ENCODE peak calls at places on chromosomes 7 and 10, in six cellular contexts. S is tibial artery, K is GM23338, B is lower lobe of right lung, L is cardiac muscle cell, A is foreskin fibroblast. I is an unnamed sample.

GRCh38 chr10:115653473-115653872 is 560.3 kb downstream of the ATRNL1 start:
- DNase-seq in B (no peak), L (no peak), K (no peak), A (no peak), S (no peak), I (no peak)

GRCh38 chr7:151251926-151252835 is 3.7 kb upstream of the SMARCD3 start:
- DNase-seq in K (peak), L (peak), A (peak), B (peak), S (peak), I (peak)

GRCh38 chr7:1703475-1704325 is 33.6 kb downstream of the ELFN1 start:
- DNase-seq in A (no peak), L (no peak), K (peak), B (peak), S (no peak), I (no peak)

GRCh38 chr7:134630890-134631289 is 15.8 kb upstream of the BPGM start:
- DNase-seq in K (no peak), S (no peak), B (no peak), A (no peak), L (no peak), I (no peak)

GRCh38 chr10:114441107-114441506 is 36.8 kb upstream of the AFAP1L2 start:
- DNase-seq in S (no peak), L (no peak), K (no peak), B (no peak), A (no peak), I (no peak)

GRCh38 chr10:102546606-102547310 is 43.0 kb downstream of the SUFU start:
- DNase-seq in K (no peak), S (no peak), A (peak), L (peak), B (no peak), I (peak)

GRCh38 chr7:83550100-83550499 is 98.8 kb downstream of the SEMA3E start:
- DNase-seq in B (no peak), A (peak), K (no peak), S (no peak), L (peak), I (peak)

GRCh38 chr10:73894245-73894971 is 16.5 kb upstream of the PLAU start:
- DNase-seq in L (peak), S (no peak), B (no peak), A (peak), K (no peak), I (no peak)

GRCh38 chr10:33252794-33253203 is 81.7 kb downstream of the NRP1 start:
- DNase-seq in S (no peak), L (peak), K (no peak), B (no peak), A (peak), I (no peak)

GRCh38 chr7:33590902-33591301 is 314.4 kb upstream of the BMPER start:
- DNase-seq in B (no peak), L (peak), S (no peak), A (peak), K (no peak), I (no peak)

DNA sequence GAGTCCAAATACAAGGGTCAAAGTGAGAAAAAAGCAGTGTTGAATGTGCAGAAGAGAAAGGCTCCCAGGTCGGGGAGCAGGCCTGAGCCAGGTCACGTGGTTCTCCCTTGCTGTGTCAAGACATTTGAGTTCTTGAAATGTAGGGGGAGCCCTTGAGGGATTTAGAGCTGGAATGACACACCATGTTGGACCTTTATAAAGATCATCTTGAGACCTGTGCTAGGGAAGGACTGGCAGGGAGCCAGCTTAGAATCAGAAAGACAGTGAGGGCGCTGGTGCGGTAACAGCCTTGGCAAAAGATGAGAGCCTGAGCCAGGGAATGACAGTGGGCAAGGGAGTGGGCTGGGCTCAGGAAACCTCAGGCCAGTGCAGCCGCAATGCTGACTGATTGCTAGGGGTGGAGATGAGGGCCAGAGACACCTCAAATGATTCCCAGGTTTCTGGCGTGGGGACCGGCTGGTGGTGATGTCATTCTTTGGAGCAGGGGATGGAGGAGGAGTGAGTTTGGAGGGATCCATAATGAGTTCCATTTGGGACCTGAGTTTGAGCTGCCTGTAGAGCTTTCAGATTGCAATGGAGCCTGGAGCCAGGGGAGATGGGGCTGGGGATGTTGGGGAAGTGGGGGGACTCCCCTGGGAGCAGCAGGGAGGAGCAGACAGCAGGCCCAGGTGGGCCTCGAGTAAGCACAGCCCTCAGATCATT is 120.2 kb downstream of the PTPN20 start:
- DNase-seq in K (peak), S (no peak), B (no peak), A (peak), L (no peak), I (no peak)
- TF ChIP-seq CTCF in K (peak), S (no peak), B (no peak), A (no peak), L (peak), I (peak)

GRCh38 chr7:157379493-157379892 is 42.7 kb downstream of the DNAJB6 start:
- DNase-seq in S (no peak), K (no peak), A (no peak), B (no peak), L (no peak), I (no peak)

GRCh38 chr7:157380416-157380815 is 43.6 kb downstream of the DNAJB6 start:
- DNase-seq in S (no peak), A (no peak), K (no peak), L (no peak), B (no peak), I (no peak)

GRCh38 chr7:157386979-157387800 is 50.4 kb downstream of the DNAJB6 start:
- DNase-seq in A (peak), K (peak), S (peak), B (peak), L (peak), I (no peak)

GRCh38 chr7:157383868-157384267 is 47.1 kb downstream of the DNAJB6 start:
- DNase-seq in L (no peak), K (no peak), S (no peak), A (no peak), B (no peak), I (no peak)

DNA sequence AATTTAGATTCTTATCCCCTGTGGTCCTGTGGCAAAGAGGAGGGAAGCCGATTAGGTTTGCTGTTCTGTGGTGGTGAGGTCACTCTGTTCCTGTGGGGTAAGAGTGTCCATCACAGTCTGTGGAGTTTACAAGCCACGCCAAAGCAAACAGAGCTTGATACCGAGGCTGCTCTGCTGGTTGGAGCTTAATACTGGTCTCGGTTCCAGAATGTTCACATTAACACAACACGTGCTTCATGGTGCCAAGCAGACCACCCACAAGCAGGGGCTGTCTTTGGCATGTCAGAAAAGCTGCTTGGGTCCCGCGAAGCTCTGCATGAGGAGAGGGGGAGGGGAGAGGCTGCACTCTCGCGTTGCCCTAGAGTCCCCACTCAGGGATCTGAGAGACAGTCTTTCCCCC is 47.5 kb downstream of the DNAJB6 start:
- DNase-seq in L (peak), B (no peak), S (no peak), K (no peak), A (peak), I (no peak)
- TF ChIP-seq CTCF in L (no peak), B (no peak), S (no peak), K (no peak), A (no peak), I (no peak)

GRCh38 chr10:28845009-28845682 is 167.8 kb downstream of the BAMBI start:
- DNase-seq in B (no peak), K (no peak), S (no peak), L (peak), A (no peak), I (no peak)
- TF ChIP-seq CTCF in B (no peak), K (no peak), S (no peak), L (no peak), A (no peak), I (no peak)

GRCh38 chr10:77927343-77928256 is 1.0 kb upstream of the DLG5 start:
- DNase-seq in L (no peak), A (peak), S (no peak), B (no peak), K (peak), I (no peak)

GRCh38 chr10:77925795-77926565 is 575 bp downstream of the DLG5 start:
- DNase-seq in B (peak), A (peak), K (peak), S (peak), L (peak), I (no peak)

GRCh38 chr10:77925410-77925794 is 1.2 kb downstream of the DLG5 start:
- DNase-seq in A (peak), L (peak), K (peak), S (no peak), B (no peak), I (no peak)

GRCh38 chr10:77922551-77923179 is 3.9 kb downstream of the DLG5 start:
- DNase-seq in L (no peak), B (no peak), K (no peak), S (no peak), A (no peak), I (no peak)

DNA sequence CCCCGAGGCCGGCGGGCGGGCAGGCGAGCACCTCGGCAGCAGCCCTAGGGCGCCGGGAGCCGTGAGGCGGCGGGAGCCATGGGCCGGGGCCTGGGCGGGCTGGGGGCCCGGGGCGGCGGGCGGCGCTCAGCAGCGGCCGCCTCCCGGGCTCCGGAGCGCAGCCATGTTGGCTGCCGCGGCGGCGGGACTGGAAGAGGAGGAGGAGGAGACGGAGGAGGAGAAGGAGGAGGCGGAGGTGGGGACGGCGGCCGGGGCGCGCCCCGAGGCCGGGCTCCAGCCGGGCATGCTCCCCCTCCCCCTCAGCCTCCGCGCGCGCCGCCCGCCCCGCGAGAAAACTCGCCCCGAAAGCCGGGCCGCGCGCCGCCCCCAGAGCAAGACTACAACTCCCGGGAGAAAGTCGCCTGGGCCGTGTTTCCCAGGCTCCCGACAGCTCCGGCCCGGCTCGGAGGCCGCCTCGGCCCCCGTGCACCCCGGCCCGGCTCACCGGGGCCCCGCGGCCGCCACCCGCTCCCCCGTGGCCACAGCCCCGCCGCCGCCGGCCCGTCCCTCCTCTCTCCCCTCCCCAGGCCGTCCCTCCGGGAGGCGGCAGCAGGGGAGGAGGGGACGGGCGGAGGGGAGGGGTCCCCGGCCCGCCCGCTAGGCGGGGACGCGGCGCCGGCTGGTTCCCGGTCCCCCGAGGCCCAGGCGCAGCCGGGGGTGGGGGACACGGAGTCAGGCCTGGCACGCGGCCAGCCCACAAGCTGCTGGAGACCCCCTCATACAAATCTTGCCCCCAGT is at the start of gene DLG5:
- DNase-seq in L (peak), B (peak), A (peak), S (peak), K (peak), I (no peak)
- TF ChIP-seq CTCF in L (no peak), B (no peak), A (no peak), S (no peak), K (no peak), I (no peak)

GRCh38 chr7:47435889-47436312 is 146.0 kb downstream of the TNS3 start:
- DNase-seq in L (peak), B (no peak), S (peak), K (peak), A (peak), I (peak)
- TF ChIP-seq CTCF in L (peak), B (peak), S (peak), K (peak), A (peak), I (peak)

DNA sequence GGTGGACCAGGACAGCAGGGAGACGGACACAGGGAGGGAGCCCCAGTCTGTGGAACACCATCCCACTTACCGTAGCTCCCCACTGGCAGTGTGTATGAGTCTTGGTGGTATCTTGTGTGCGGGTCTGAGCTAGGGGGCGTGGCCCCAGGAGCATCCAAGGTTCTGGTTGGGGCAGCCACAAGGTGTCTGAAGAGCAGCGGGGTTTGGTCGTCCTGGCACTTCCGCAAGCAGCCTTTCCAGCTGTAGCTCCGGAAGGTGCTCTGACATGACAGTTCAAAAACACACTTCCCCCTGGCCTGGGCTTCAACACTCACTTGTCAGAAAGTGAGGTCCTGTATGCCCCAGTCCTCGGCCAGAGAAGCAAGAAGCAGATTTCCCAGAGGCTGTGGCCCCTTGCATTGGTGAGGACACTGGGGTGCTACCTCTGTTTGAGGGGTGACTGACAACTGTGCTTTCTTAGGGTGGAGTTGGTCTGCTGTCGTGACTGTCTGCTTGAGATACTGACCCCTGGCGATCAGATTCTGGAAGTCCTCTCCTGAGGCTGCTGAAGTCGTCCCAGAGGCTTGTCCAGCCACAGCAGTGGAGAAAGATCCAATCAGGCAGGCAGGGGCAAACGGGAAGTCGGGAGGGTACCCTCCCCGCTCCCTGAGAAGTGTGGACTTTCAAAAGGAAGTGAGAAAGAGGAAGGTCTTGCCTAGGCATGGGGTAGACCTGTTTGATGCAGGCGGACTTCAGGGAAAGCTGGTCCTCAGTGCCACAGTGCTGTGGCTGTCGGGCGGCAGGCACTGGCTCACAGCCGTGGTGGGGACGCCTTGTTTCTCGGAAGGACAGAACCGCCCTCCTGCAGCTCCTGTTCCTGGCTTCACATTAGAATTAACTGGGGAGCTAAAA is 51.4 kb upstream of the PFKFB3 start:
- DNase-seq in K (peak), S (peak), L (peak), B (peak), A (peak), I (no peak)
- TF ChIP-seq CTCF in K (peak), S (peak), L (peak), B (peak), A (peak), I (peak)

GRCh38 chr7:98800996-98801395 is 68.8 kb downstream of the TMEM130 start:
- DNase-seq in S (no peak), K (no peak), B (no peak), A (no peak), L (no peak), I (no peak)

GRCh38 chr7:98797150-98797549 is 72.7 kb downstream of the TMEM130 start:
- DNase-seq in L (no peak), K (no peak), S (peak), B (no peak), A (no peak), I (no peak)

GRCh38 chr7:98795741-98796493 is 73.9 kb downstream of the TMEM130 start:
- DNase-seq in L (no peak), S (no peak), A (peak), B (no peak), K (no peak), I (no peak)
- TF ChIP-seq CTCF in L (no peak), S (no peak), A (no peak), B (no peak), K (no peak), I (no peak)

I was measured in AG09319.